ENCODE peak calls at places on chromosomes 5 and 9, in six cellular contexts. U, Y, N, V, L and T are unnamed samples.

GRCh38 chr5:32692066-32692746 is 18.9 kb upstream of the NPR3 start:
- DNase-seq in U (no peak), Y (no peak), N (no peak), V (no peak), L (no peak), T (no peak)

GRCh38 chr5:135511858-135512257 is 23.9 kb downstream of the NEUROG1 start:
- DNase-seq in U (peak; percentile 65), Y (no peak), N (no peak), V (no peak), L (no peak), T (no peak)

GRCh38 chr9:20319641-20320337 is 302.5 kb downstream of the MLLT3 start:
- DNase-seq in U (peak; percentile 10), Y (peak; percentile 8), N (no peak), V (no peak), L (no peak), T (peak; percentile 53)

GRCh38 chr9:93372391-93372790 is 79.1 kb upstream of the FAM120A start:
- DNase-seq in U (no peak), Y (no peak), N (no peak), V (no peak), L (no peak), T (no peak)

GRCh38 chr5:108636135-108636888 is 111.4 kb upstream of the FER start:
- DNase-seq in U (no peak), Y (no peak), N (no peak), V (no peak), L (no peak), T (no peak)

GRCh38 chr5:15105799-15106393 is 234.3 kb upstream of the ANKH start:
- DNase-seq in U (peak; percentile 74), Y (peak; percentile 5), N (no peak), V (peak; percentile 37), L (no peak), T (peak; percentile 56)

GRCh38 chr5:40688127-40688756 is 8.5 kb downstream of the PTGER4 start:
- DNase-seq in U (peak; percentile 86), Y (peak; percentile 62), N (peak; percentile 73), V (peak; percentile 87), L (peak; percentile 78), T (peak; percentile 90)

GRCh38 chr9:95494416-95495371 is 22.1 kb downstream of the PTCH1 start:
- DNase-seq in U (peak; percentile 82), Y (peak; percentile 68), N (peak; percentile 82), V (peak; percentile 58), L (no peak), T (no peak)

GRCh38 chr9:114250235-114250568 is 72.7 kb upstream of the ORM1 start:
- DNase-seq in U (peak; percentile 80), Y (no peak), N (peak; percentile 58), V (peak; percentile 86), L (peak; percentile 86), T (no peak)

GRCh38 chr9:125805057-125805456 is 57.9 kb downstream of the PBX3 start:
- DNase-seq in U (peak; percentile 35), Y (no peak), N (no peak), V (no peak), L (no peak), T (no peak)

GRCh38 chr5:150298701-150299451 is 3.8 kb downstream of the ARSI start:
- DNase-seq in U (peak; percentile 98), Y (no peak), N (no peak), V (no peak), L (no peak), T (peak; percentile 2)

GRCh38 chr9:103627731-103628130 is 466.4 kb upstream of the SMC2 start:
- DNase-seq in U (no peak), Y (no peak), N (no peak), V (no peak), L (no peak), T (no peak)

GRCh38 chr9:97545507-97545906 is 44.0 kb downstream of the TMOD1 start:
- DNase-seq in U (no peak), Y (no peak), N (no peak), V (no peak), L (no peak), T (no peak)

GRCh38 chr9:113626735-113627495 is 163.4 kb downstream of the RGS3 start:
- DNase-seq in U (no peak), Y (no peak), N (peak; percentile 35), V (no peak), L (peak; percentile 55), T (no peak)

GRCh38 chr5:9194509-9194908 is 351.4 kb downstream of the SEMA5A start:
- DNase-seq in U (no peak), Y (no peak), N (no peak), V (no peak), L (no peak), T (no peak)

GRCh38 chr5:173663810-173664526 is 47.5 kb upstream of the BOD1 start:
- DNase-seq in U (peak; percentile 51), Y (no peak), N (no peak), V (no peak), L (peak; percentile 35), T (no peak)